ENCODE peak calls at places on chromosome 15, in four cellular contexts. O is kidney, P is Peyer's patch, L is GM23338. W is an unnamed sample.
A peak's percentile ranks its signal among the peaks of the same experiment; 100 is the strongest.

GRCh38 chr15:80512729-80513670 is 108.8 kb downstream of the ARNT2 start:
- DNase-seq in O (no peak), P (no peak), L (peak; percentile 19), W (no peak)

GRCh38 chr15:58457466-58457965 is 25.7 kb downstream of the LIPC start:
- DNase-seq in O (no peak), P (no peak), L (no peak), W (no peak)

GRCh38 chr15:44087578-44088190 is 107.4 kb downstream of the FRMD5 start:
- DNase-seq in O (no peak), P (no peak), L (no peak), W (no peak)

GRCh38 chr15:69009353-69009752 is 5.1 kb upstream of the NOX5 start:
- DNase-seq in O (no peak), P (no peak), L (no peak), W (no peak)

GRCh38 chr15:79960502-79961217 is 10.3 kb downstream of the BCL2A1 start:
- DNase-seq in O (no peak), P (no peak), L (no peak), W (no peak)

GRCh38 chr15:56929933-56930332 is 11.5 kb downstream of the TCF12 start:
- DNase-seq in O (no peak), P (no peak), L (no peak), W (no peak)

GRCh38 chr15:99165020-99165790 is 60.3 kb downstream of the SYNM start:
- DNase-seq in O (no peak), P (no peak), L (no peak), W (no peak)

GRCh38 chr15:68764090-68764489 is 56.6 kb downstream of the ANP32A start:
- DNase-seq in O (no peak), P (no peak), L (no peak), W (no peak)

GRCh38 chr15:35545316-35545824 is 595 bp downstream of the DPH6 start:
- DNase-seq in O (peak; percentile 85), P (peak; percentile 37), L (peak; percentile 50), W (no peak)

GRCh38 chr15:51846066-51846462 is 16.6 kb downstream of the TMOD3 start:
- DNase-seq in O (no peak), P (no peak), L (no peak), W (no peak)

GRCh38 chr15:101122806-101123205 is 129.0 kb downstream of the CHSY1 start:
- DNase-seq in O (peak; percentile 54), P (no peak), L (no peak), W (no peak)
- H3K27ac ChIP-seq in O (no peak overlapping the region), P (no peak overlapping the region), L (no peak overlapping the region), W (no peak overlapping the region)

GRCh38 chr15:63595066-63595465 is 2.1 kb upstream of the FBXL22 start:
- DNase-seq in O (no peak), P (no peak), L (peak; percentile 29), W (no peak)

GRCh38 chr15:63597033-63597790 is at the start of gene FBXL22:
- DNase-seq in O (peak; percentile 77), P (no peak), L (peak; percentile 24), W (no peak)

GRCh38 chr15:63597821-63598220 is 634 bp downstream of the FBXL22 start:
- DNase-seq in O (no peak), P (no peak), L (no peak), W (no peak)

GRCh38 chr15:63595688-63596087 is 1.5 kb upstream of the FBXL22 start:
- DNase-seq in O (no peak), P (no peak), L (no peak), W (no peak)

DNA sequence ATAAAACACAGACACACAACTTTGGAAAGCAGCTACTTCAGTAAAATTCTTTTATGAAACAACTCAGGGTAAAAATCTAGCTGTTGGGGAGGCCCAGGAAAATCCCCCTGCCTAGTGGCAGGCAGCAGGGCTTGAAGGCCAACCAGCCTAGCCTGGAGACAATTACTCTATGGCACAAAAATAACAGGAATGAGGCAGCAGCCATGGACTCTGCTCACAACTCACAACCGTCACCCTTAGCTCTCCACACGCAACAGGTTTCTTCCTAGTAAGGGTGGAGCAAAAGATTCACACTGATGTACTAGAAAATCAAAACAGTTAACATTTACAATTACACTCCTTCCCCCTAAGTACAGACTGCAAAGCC is 538 bp upstream of the FBXL22 start:
- DNase-seq in O (no peak), P (no peak), L (no peak), W (no peak)
- H3K27ac ChIP-seq in O (no peak overlapping the region), P (peak overlapping the region; percentile 89), L (no peak overlapping the region), W (no peak overlapping the region)

GRCh38 chr15:64636541-64636940 is 138.8 kb downstream of the RBPMS2 start:
- DNase-seq in O (no peak), P (no peak), L (no peak), W (no peak)

GRCh38 chr15:64634020-64634419 is 141.4 kb downstream of the RBPMS2 start:
- DNase-seq in O (no peak), P (peak; percentile 25), L (peak; percentile 25), W (no peak)

GRCh38 chr15:64634576-64635485 is 140.6 kb downstream of the RBPMS2 start:
- DNase-seq in O (no peak), P (no peak), L (peak; percentile 96), W (no peak)

GRCh38 chr15:64636101-64636500 is 139.3 kb downstream of the RBPMS2 start:
- DNase-seq in O (no peak), P (no peak), L (no peak), W (no peak)

GRCh38 chr15:64635486-64635815 is 139.9 kb downstream of the RBPMS2 start:
- DNase-seq in O (no peak), P (no peak), L (no peak), W (no peak)
- H3K27ac ChIP-seq in O (peak overlapping the region; percentile 71), P (peak overlapping the region; percentile 55), L (peak overlapping the region; percentile 87), W (peak overlapping the region; percentile 3)

GRCh38 chr15:86203462-86203861 is 123.8 kb downstream of the AGBL1 start:
- DNase-seq in O (no peak), P (no peak), L (no peak), W (no peak)
- H3K27ac ChIP-seq in O (no peak overlapping the region), P (no peak overlapping the region), L (no peak overlapping the region), W (no peak overlapping the region)

GRCh38 chr15:72170691-72171090 is 26.9 kb downstream of the GRAMD2A start:
- DNase-seq in O (no peak), P (no peak), L (no peak), W (no peak)
- H3K27ac ChIP-seq in O (no peak overlapping the region), P (peak overlapping the region; percentile 77), L (no peak overlapping the region), W (no peak overlapping the region)

GRCh38 chr15:70433583-70434288 is 329.6 kb downstream of the UACA start:
- DNase-seq in O (no peak), P (no peak), L (no peak), W (peak; percentile 45)
- H3K27ac ChIP-seq in O (no peak overlapping the region), P (no peak overlapping the region), L (no peak overlapping the region), W (no peak overlapping the region)

GRCh38 chr15:67064607-67065530 is 533 bp upstream of the SMAD3 start:
- DNase-seq in O (no peak), P (peak; percentile 69), L (peak; percentile 81), W (peak; percentile 82)
- H3K27ac ChIP-seq in O (peak overlapping the region; percentile 82), P (peak overlapping the region; percentile 95), L (peak overlapping the region; percentile 12), W (peak overlapping the region; percentile 75)

DNA sequence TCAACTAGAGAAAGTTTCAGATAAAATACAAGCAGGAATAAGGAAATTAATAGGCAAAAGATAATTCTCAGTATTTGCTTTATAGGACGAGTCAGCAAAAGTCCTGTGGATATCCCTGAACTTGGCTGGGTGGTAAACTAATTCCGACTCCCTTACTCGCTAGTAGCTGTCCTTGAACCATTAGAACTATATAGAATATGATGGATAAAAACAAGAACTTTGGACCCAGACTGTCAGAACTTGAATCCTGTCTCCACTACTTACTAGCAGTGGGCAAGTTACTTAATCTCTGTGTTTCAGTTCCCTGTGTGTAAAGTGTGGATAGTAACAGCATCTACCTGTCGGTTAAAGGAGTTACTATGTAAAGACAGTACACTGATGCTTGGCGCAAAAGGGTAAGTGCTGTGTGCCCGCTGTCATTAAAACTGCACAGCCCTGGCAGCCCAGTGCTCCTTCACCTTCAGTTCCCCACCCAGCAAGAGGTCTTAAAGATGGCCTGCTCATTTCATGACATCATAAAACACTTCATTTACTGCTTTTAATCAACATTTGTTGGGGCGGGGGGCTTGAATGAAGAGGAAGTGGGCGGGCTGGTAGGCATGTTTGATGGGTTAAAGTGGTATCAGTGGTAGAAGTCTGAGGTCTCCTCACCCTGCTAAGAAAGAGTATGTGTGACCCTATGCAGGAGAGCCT is 7.3 kb downstream of the TPM1 start:
- DNase-seq in O (no peak), P (no peak), L (no peak), W (no peak)
- H3K27ac ChIP-seq in O (peak overlapping the region; percentile 71), P (peak overlapping the region; percentile 96), L (peak overlapping the region; percentile 53), W (peak overlapping the region; percentile 59)